ENCODE peak calls at places on chromosomes 4 and X, in six cellular contexts. Z is AML-193; F is CD8-positive, alpha-beta memory T cell; N is GM18507; I is anterior cingulate cortex; P is RCC 7860. D is an unnamed sample.
A peak's percentile ranks its signal among the peaks of the same experiment; 100 is the strongest.

GRCh38 chr4:156771171-156771837 is 200.3 kb downstream of the PDGFC start:
- DNase-seq in N (no peak), Z (no peak), P (peak; percentile 62), F (no peak), I (no peak), D (no peak)

GRCh38 chrX:111270339-111270738 is at the start of gene CAPN6:
- DNase-seq in I (no peak), F (no peak), Z (no peak), N (no peak), P (no peak), D (no peak)

GRCh38 chr4:148834804-148835598 is 392.8 kb upstream of the NR3C2 start:
- DNase-seq in I (no peak), P (no peak), F (no peak), Z (no peak), N (no peak), D (no peak)

GRCh38 chr4:38730830-38731646 is 51.8 kb downstream of the TLR10 start:
- DNase-seq in F (peak; percentile 87), N (peak; percentile 48), Z (peak; percentile 56), P (peak; percentile 70), I (peak; percentile 9), D (peak; percentile 85)

GRCh38 chr4:162265802-162266201 is 102.0 kb upstream of the FSTL5 start:
- DNase-seq in F (no peak), N (no peak), I (no peak), P (no peak), Z (no peak), D (no peak)

GRCh38 chr4:103996637-103997036 is 276.9 kb upstream of the TACR3 start:
- DNase-seq in P (peak; percentile 75), Z (no peak), F (no peak), I (no peak), N (no peak), D (no peak)

GRCh38 chr4:3810111-3810680 is 44.0 kb downstream of the ADRA2C start:
- DNase-seq in I (no peak), P (no peak), N (no peak), Z (no peak), F (no peak), D (no peak)

GRCh38 chrX:152601848-152602616 is 35.7 kb upstream of the GABRQ start:
- DNase-seq in P (no peak), I (no peak), F (no peak), Z (no peak), N (no peak), D (no peak)

GRCh38 chr4:23455482-23455881 is 434.4 kb downstream of the PPARGC1A start:
- DNase-seq in N (no peak), P (no peak), I (no peak), Z (no peak), F (no peak), D (no peak)

GRCh38 chrX:132271330-132271729 is 52.1 kb upstream of the RAP2C start:
- DNase-seq in P (no peak), Z (no peak), F (no peak), N (no peak), I (no peak), D (no peak)

GRCh38 chr4:27490315-27490714 is 629.7 kb downstream of the STIM2 start:
- DNase-seq in I (no peak), F (no peak), Z (no peak), N (no peak), P (no peak), D (no peak)

GRCh38 chr4:153570228-153570973 is 104.2 kb downstream of the TMEM131L start:
- DNase-seq in Z (no peak), I (no peak), F (no peak), N (no peak), P (no peak), D (no peak)

GRCh38 chrX:46681849-46682248 is 77.1 kb downstream of the SLC9A7 start:
- DNase-seq in P (no peak), I (no peak), Z (no peak), F (no peak), N (no peak), D (no peak)

GRCh38 chr4:7625073-7625472 is 190.3 kb upstream of the PSAPL1 start:
- DNase-seq in P (no peak), N (no peak), Z (no peak), F (no peak), I (peak; percentile 13), D (no peak)

GRCh38 chrX:8971116-8971515 is 62.8 kb downstream of the FAM9B start:
- DNase-seq in Z (peak; percentile 33), F (no peak), P (peak; percentile 27), N (no peak), I (no peak), D (no peak)

GRCh38 chr4:185640809-185641675 is 105.7 kb upstream of the PDLIM3 start:
- DNase-seq in I (no peak), F (no peak), Z (peak; percentile 56), P (peak; percentile 11), N (peak; percentile 11), D (no peak)

GRCh38 chr4:185472063-185472542 is 570 bp upstream of the CCDC110 start:
- DNase-seq in P (no peak), N (no peak), F (no peak), Z (no peak), I (no peak), D (no peak)

GRCh38 chr4:14249226-14249625 is 621.7 kb upstream of the BOD1L1 start:
- DNase-seq in I (no peak), F (no peak), Z (no peak), N (no peak), P (no peak), D (no peak)

GRCh38 chrX:9241427-9241826 is 207.5 kb upstream of the FAM9B start:
- DNase-seq in F (no peak), Z (no peak), N (no peak), I (no peak), P (no peak), D (no peak)

GRCh38 chr4:15744016-15744415 is 34.1 kb upstream of the CD38 start:
- DNase-seq in I (no peak), N (no peak), P (no peak), F (no peak), Z (no peak), D (no peak)

GRCh38 chr4:112449708-112450107 is 66.3 kb downstream of the NEUROG2 start:
- DNase-seq in Z (no peak), N (no peak), F (no peak), P (no peak), I (no peak), D (no peak)

GRCh38 chr4:101411926-101412325 is 64.6 kb upstream of the PPP3CA start:
- DNase-seq in Z (no peak), N (no peak), F (no peak), P (no peak), I (no peak), D (no peak)

GRCh38 chr4:30722916-30723270 is 2.7 kb downstream of the PCDH7 start:
- DNase-seq in I (no peak), Z (no peak), N (no peak), F (no peak), P (no peak), D (no peak)

GRCh38 chr4:3402409-3403103 is 39.2 kb upstream of the HGFAC start:
- DNase-seq in F (no peak), I (no peak), N (no peak), P (peak; percentile 99), Z (no peak), D (no peak)

GRCh38 chr4:170705907-170706306 is 616.2 kb upstream of the AADAT start:
- DNase-seq in F (no peak), Z (no peak), I (no peak), N (no peak), P (no peak), D (no peak)

GRCh38 chr4:102405706-102406510 is 60.6 kb upstream of the SLC39A8 start:
- DNase-seq in N (no peak), P (no peak), I (no peak), F (no peak), Z (no peak), D (no peak)

GRCh38 chr4:8173641-8174242 is 15.1 kb upstream of the ABLIM2 start:
- DNase-seq in Z (no peak), P (peak; percentile 31), I (no peak), F (no peak), N (no peak), D (no peak)

GRCh38 chrX:150355898-150356297 is 7.2 kb upstream of the MAMLD1 start:
- DNase-seq in P (no peak), F (no peak), Z (no peak), N (no peak), I (no peak), D (no peak)

GRCh38 chr4:10185518-10186227 is 69.1 kb upstream of the WDR1 start:
- DNase-seq in F (no peak), Z (no peak), P (peak; percentile 67), N (no peak), I (no peak), D (no peak)

GRCh38 chr4:53497446-53498069 is 93.7 kb downstream of the LNX1 start:
- DNase-seq in I (no peak), F (no peak), Z (no peak), P (no peak), N (no peak), D (no peak)

GRCh38 chr4:38860788-38861424 is 4.3 kb upstream of the TLR6 start:
- DNase-seq in N (peak; percentile 46), I (no peak), F (peak; percentile 68), Z (peak; percentile 50), P (no peak), D (no peak)

GRCh38 chr4:102452854-102453253 is 48.3 kb upstream of the NFKB1 start:
- DNase-seq in N (no peak), Z (no peak), F (no peak), I (no peak), P (no peak), D (no peak)

GRCh38 chrX:129529685-129530281 is 6.5 kb upstream of the SMARCA1 start:
- DNase-seq in F (no peak), Z (no peak), I (no peak), P (no peak), N (no peak), D (no peak)

GRCh38 chr4:185222598-185222997 is 13.2 kb downstream of the SNX25 start:
- DNase-seq in F (no peak), P (no peak), Z (no peak), I (no peak), N (no peak), D (no peak)

GRCh38 chr4:169774466-169775445 is 17.0 kb upstream of the HPF1 start:
- DNase-seq in I (no peak), P (no peak), F (peak; percentile 51), Z (no peak), N (no peak), D (no peak)

GRCh38 chr4:85953651-85954018 is 406.2 kb downstream of the MAPK10 start:
- DNase-seq in F (no peak), Z (no peak), N (no peak), I (no peak), P (peak; percentile 87), D (no peak)

GRCh38 chr4:150769845-150770244 is 187.9 kb downstream of the MAB21L2 start:
- DNase-seq in I (no peak), N (no peak), P (peak; percentile 6), F (no peak), Z (no peak), D (no peak)

GRCh38 chr4:124433500-124433899 is 279.0 kb downstream of the ANKRD50 start:
- DNase-seq in P (no peak), Z (no peak), I (no peak), F (no peak), N (no peak), D (no peak)